ENCODE peak calls at places on chromosomes 2 and 18, in seven cellular contexts. R, K, W, M, J, N and P are unnamed samples.

GRCh38 chr2:55949613-55950012 is 26.0 kb upstream of the EFEMP1 start:
- DNase-seq in M (no peak), K (no peak), R (no peak), W (no peak), J (no peak), N (no peak), P (no peak)

GRCh38 chr2:3449106-3449505 is 69.6 kb downstream of the TRAPPC12 start:
- DNase-seq in K (no peak), R (no peak), W (no peak), M (no peak), N (no peak), J (peak), P (no peak)

GRCh38 chr2:131155208-131155855 is 50.2 kb downstream of the PLEKHB2 start:
- DNase-seq in M (no peak), K (no peak), J (no peak), R (no peak), N (no peak), W (no peak), P (no peak)

GRCh38 chr2:82993631-82994030 is 1465.4 kb downstream of the SUCLG1 start:
- DNase-seq in K (no peak), N (no peak), J (no peak), R (no peak), W (no peak), M (no peak), P (peak)

GRCh38 chr2:64865073-64865830 is 123.9 kb upstream of the SLC1A4 start:
- DNase-seq in W (peak), J (peak), N (peak), K (peak), R (peak), M (peak), P (peak)

GRCh38 chr2:144523606-144524131 is 3.8 kb upstream of the ZEB2 start:
- DNase-seq in M (peak), K (no peak), W (no peak), R (peak), J (peak), N (no peak), P (no peak)

GRCh38 chr18:58896268-58896667 is 31.6 kb downstream of the ZNF532 start:
- DNase-seq in W (no peak), M (no peak), N (no peak), K (no peak), R (no peak), J (no peak), P (no peak)

GRCh38 chr2:144890828-144891227 is 370.9 kb upstream of the ZEB2 start:
- DNase-seq in W (no peak), J (peak), M (peak), N (no peak), R (peak), K (no peak), P (peak)

GRCh38 chr2:8003462-8004075 is 678.3 kb upstream of the ID2 start:
- DNase-seq in W (no peak), K (no peak), J (peak), M (no peak), N (no peak), R (peak), P (no peak)

GRCh38 chr2:228681426-228681825 is 499.9 kb upstream of the SPHKAP start:
- DNase-seq in W (no peak), M (peak), J (peak), R (peak), N (no peak), K (no peak), P (peak)

GRCh38 chr2:44291281-44292248 is 16.3 kb downstream of the SLC3A1 start:
- DNase-seq in N (no peak), K (no peak), M (peak), R (peak), J (peak), W (no peak), P (peak)

GRCh38 chr2:75589344-75590105 is 28.8 kb upstream of the EVA1A start:
- DNase-seq in J (peak), K (no peak), M (no peak), W (no peak), N (no peak), R (peak), P (no peak)

GRCh38 chr18:33817096-33817495 is 239.1 kb downstream of the ASXL3 start:
- DNase-seq in N (no peak), W (no peak), J (peak), R (peak), M (no peak), K (no peak), P (peak)

GRCh38 chr18:56545539-56545938 is 92.9 kb downstream of the TXNL1 start:
- DNase-seq in M (no peak), W (no peak), K (no peak), R (no peak), N (no peak), J (peak), P (no peak)

GRCh38 chr18:49638209-49638785 is 76.4 kb downstream of the LIPG start:
- DNase-seq in M (no peak), K (no peak), N (no peak), R (no peak), J (no peak), W (no peak), P (no peak)

GRCh38 chr18:68608861-68609465 is 105.9 kb downstream of the TMX3 start:
- DNase-seq in M (no peak), W (no peak), R (no peak), K (no peak), J (no peak), N (no peak), P (no peak)

GRCh38 chr2:218290316-218291261 is 1.7 kb downstream of the TMBIM1 start:
- DNase-seq in M (no peak), W (peak), N (peak), J (no peak), K (no peak), R (no peak), P (no peak)

GRCh38 chr2:20642026-20642971 is 8.6 kb downstream of the HS1BP3 start:
- DNase-seq in N (peak), J (peak), R (peak), W (peak), K (peak), M (peak), P (peak)

GRCh38 chr2:240589381-240589780 is 2.8 kb downstream of the CAPN10 start:
- DNase-seq in M (no peak), K (no peak), W (no peak), R (no peak), J (no peak), N (no peak), P (no peak)

GRCh38 chr2:216829533-216829932 is 30.3 kb downstream of the TNP1 start:
- DNase-seq in N (no peak), J (peak), R (peak), M (no peak), W (no peak), K (no peak), P (peak)

GRCh38 chr2:109532728-109533076 is 81.1 kb downstream of the SEPTIN10 start:
- DNase-seq in W (no peak), N (no peak), R (no peak), J (no peak), K (no peak), M (no peak), P (no peak)

GRCh38 chr2:23457990-23458689 is 73.2 kb downstream of the KLHL29 start:
- DNase-seq in M (peak), K (no peak), W (no peak), J (no peak), R (no peak), N (no peak), P (no peak)

GRCh38 chr18:76983184-76983583 is 149.4 kb downstream of the MBP start:
- DNase-seq in W (peak), N (peak), M (peak), J (peak), R (peak), K (peak), P (peak)

GRCh38 chr2:233409286-233409991 is 55.1 kb downstream of the DGKD start:
- DNase-seq in M (no peak), K (no peak), N (peak), W (peak), J (no peak), R (peak), P (no peak)

GRCh38 chr18:5466256-5466655 is 77.5 kb downstream of the EPB41L3 start:
- DNase-seq in K (no peak), J (no peak), W (no peak), N (no peak), M (peak), R (no peak), P (no peak)

GRCh38 chr18:44823782-44824181 is 143.1 kb downstream of the SETBP1 start:
- DNase-seq in N (no peak), J (peak), K (no peak), R (peak), M (no peak), W (no peak), P (peak)

GRCh38 chr2:71478806-71479205 is 25.4 kb downstream of the DYSF start:
- DNase-seq in W (no peak), K (no peak), N (no peak), J (no peak), M (no peak), R (no peak), P (no peak)

GRCh38 chr2:85447222-85447585 is 28.7 kb downstream of the SH2D6 start:
- DNase-seq in W (no peak), K (no peak), N (no peak), R (no peak), J (no peak), M (no peak), P (no peak)

GRCh38 chr2:198657520-198658121 is 800.1 kb downstream of the SATB2 start:
- DNase-seq in N (no peak), M (peak), J (peak), K (no peak), R (peak), W (no peak), P (peak)

GRCh38 chr2:210997373-210997772 is 441.0 kb downstream of the CPS1 start:
- DNase-seq in W (no peak), J (no peak), R (peak), K (no peak), M (no peak), N (no peak), P (peak)